ENCODE peak calls at places on chromosomes 2 and 18, in four cellular contexts. T, C, Q and K are unnamed samples.

GRCh38 chr2:102615620-102616436 is 3.5 kb upstream of the SLC9A2 start:
- DNase-seq in Q (peak), T (peak), C (peak), K (peak)

GRCh38 chr2:219552382-219553167 is 8.7 kb downstream of the TMEM198 start:
- DNase-seq in Q (peak), T (peak), C (peak), K (no peak)

GRCh38 chr2:239206851-239207250 is 194.0 kb downstream of the HDAC4 start:
- DNase-seq in Q (no peak), C (no peak), T (no peak), K (no peak)

GRCh38 chr2:176140520-176141317 is 10.6 kb upstream of the HOXD4 start:
- DNase-seq in Q (peak), T (peak), C (peak), K (no peak)

GRCh38 chr2:238081150-238081549 is 19.0 kb upstream of the ESPNL start:
- DNase-seq in T (no peak), Q (no peak), C (peak), K (no peak)

GRCh38 chr2:233029321-233029720 is 3.2 kb upstream of the NEU2 start:
- DNase-seq in C (no peak), T (no peak), Q (peak), K (no peak)

GRCh38 chr2:116517936-116518335 is 1296.6 kb upstream of the DDX18 start:
- DNase-seq in Q (no peak), C (no peak), T (no peak), K (no peak)

GRCh38 chr2:105239924-105240323 is 1.6 kb upstream of the GPR45 start:
- DNase-seq in T (no peak), C (no peak), Q (peak), K (peak)

GRCh38 chr2:157260403-157261198 is 3.1 kb downstream of the GALNT5 start:
- DNase-seq in C (no peak), T (no peak), Q (peak), K (no peak)

GRCh38 chr2:158056875-158057274 is 44.8 kb upstream of the UPP2 start:
- DNase-seq in T (no peak), Q (no peak), C (no peak), K (no peak)

GRCh38 chr2:132581917-132582316 is 88.1 kb downstream of the LYPD1 start:
- DNase-seq in T (peak), C (no peak), Q (no peak), K (no peak)

GRCh38 chr2:10765914-10766313 is 44.5 kb downstream of the ATP6V1C2 start:
- DNase-seq in Q (no peak), C (no peak), T (no peak), K (no peak)

GRCh38 chr18:23321996-23322395 is 131.1 kb upstream of the RIOK3 start:
- DNase-seq in C (no peak), T (no peak), Q (peak), K (no peak)

GRCh38 chr2:159101755-159102489 is 133.5 kb downstream of the TANC1 start:
- DNase-seq in Q (no peak), C (peak), T (no peak), K (no peak)

GRCh38 chr2:159103411-159103810 is 135.0 kb downstream of the TANC1 start:
- DNase-seq in T (no peak), C (no peak), Q (no peak), K (no peak)

GRCh38 chr2:159108178-159108893 is 139.9 kb downstream of the TANC1 start:
- DNase-seq in Q (no peak), T (no peak), C (no peak), K (no peak)

GRCh38 chr2:159109552-159109951 is 141.1 kb downstream of the TANC1 start:
- DNase-seq in C (no peak), Q (no peak), T (no peak), K (no peak)

DNA sequence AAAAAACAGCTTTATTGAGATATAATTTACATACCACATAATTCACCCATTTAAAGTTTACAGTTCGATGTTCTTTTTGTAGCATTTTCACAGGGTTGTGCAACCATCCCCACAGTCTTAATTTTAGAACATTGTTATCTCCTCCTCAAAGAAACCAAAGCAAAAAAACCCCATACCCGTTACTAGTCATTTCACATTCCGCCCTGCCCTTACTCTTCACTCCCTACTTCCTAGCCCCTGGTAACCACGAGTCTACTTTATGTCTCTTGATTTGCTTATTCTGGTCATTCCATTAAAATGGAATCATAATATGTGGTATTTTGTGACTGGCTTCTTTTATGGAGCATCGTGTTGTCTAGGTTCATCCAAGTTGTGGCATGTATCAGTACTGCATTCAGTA is 137.7 kb downstream of the TANC1 start:
- DNase-seq in C (no peak), T (no peak), Q (peak), K (no peak)
- TF ChIP-seq CTCF in C (no peak), T (no peak), Q (no peak), K (no peak)

GRCh38 chr18:5890606-5891360 is 4.5 kb downstream of the TMEM200C start:
- DNase-seq in C (no peak), T (no peak), Q (peak), K (no peak)
- H3K4me3 ChIP-seq in C (peak), T (no peak), Q (no peak), K (peak)

GRCh38 chr2:196592912-196593881 is 46.3 kb upstream of the CCDC150 start:
- DNase-seq in T (no peak), Q (peak), C (peak), K (no peak)
- TF ChIP-seq CTCF in T (no peak), Q (no peak), C (peak), K (no peak)

GRCh38 chr2:113197347-113198047 is 23.7 kb downstream of the PSD4 start:
- DNase-seq in Q (no peak), C (no peak), T (no peak), K (no peak)

GRCh38 chr2:113198048-113198789 is 24.4 kb downstream of the PSD4 start:
- DNase-seq in T (no peak), C (no peak), Q (no peak), K (no peak)

GRCh38 chr2:113200736-113201490 is 27.1 kb downstream of the PSD4 start:
- DNase-seq in C (no peak), T (no peak), Q (no peak), K (no peak)

GRCh38 chr2:113200236-113200635 is 26.5 kb downstream of the PSD4 start:
- DNase-seq in C (no peak), Q (no peak), T (no peak), K (no peak)

DNA sequence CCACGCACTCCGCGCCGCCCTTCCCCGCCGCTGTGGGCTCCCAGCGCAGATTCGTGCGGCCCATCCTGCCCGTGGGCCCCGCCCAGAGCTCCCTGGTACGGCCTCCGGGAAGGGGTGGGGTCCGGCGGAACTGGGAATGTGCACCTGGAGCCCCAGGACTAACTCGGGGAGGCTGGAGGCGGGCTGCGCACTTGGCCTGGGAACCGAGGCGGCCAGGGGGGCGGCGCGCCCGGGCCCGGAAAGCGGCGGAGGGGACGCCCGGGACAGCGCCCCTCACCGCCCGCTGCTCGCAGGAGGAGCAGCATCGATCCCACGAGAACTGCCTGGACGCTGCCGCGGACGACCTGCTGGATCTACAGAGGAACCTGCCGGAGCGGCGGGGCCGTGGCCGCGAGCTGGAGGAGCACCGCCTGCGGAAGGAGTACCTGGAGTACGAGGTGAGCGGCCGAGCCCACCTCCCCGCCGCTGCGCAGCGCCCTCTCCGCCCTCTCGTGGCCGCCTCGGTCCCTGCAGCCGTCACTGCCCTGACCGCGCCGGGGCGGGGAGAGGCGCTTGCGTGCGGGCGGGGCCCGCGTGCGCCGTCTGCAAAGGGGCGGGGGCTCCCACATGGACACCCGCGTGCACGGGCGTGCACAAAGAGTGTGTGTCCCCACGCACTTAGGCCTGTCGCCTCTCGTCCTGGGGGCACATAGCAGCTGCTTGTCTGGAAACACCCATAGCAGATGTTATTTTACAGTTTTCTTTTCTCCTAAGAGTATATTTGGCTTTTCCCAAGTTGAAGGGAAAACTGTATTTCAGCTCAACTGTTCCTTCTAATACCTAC is 25.2 kb downstream of the PSD4 start:
- DNase-seq in Q (peak), T (peak), C (peak), K (no peak)
- H3K4me3 ChIP-seq in Q (peak), T (no peak), C (peak), K (peak)

GRCh38 chr2:120949957-120950590 is 214.4 kb downstream of the GLI2 start:
- DNase-seq in C (no peak), T (peak), Q (peak), K (no peak)

GRCh38 chr2:120953843-120954584 is 218.3 kb downstream of the GLI2 start:
- DNase-seq in T (no peak), C (no peak), Q (no peak), K (no peak)

GRCh38 chr2:120951701-120952100 is 216.0 kb downstream of the GLI2 start:
- DNase-seq in C (no peak), T (no peak), Q (no peak), K (no peak)

GRCh38 chr2:120953066-120953760 is 217.5 kb downstream of the GLI2 start:
- DNase-seq in Q (no peak), C (no peak), T (no peak), K (no peak)

GRCh38 chr2:120952318-120952717 is 216.7 kb downstream of the GLI2 start:
- DNase-seq in C (no peak), Q (peak), T (no peak), K (no peak)
- TF ChIP-seq CTCF in C (no peak), Q (no peak), T (no peak), K (no peak)

DNA sequence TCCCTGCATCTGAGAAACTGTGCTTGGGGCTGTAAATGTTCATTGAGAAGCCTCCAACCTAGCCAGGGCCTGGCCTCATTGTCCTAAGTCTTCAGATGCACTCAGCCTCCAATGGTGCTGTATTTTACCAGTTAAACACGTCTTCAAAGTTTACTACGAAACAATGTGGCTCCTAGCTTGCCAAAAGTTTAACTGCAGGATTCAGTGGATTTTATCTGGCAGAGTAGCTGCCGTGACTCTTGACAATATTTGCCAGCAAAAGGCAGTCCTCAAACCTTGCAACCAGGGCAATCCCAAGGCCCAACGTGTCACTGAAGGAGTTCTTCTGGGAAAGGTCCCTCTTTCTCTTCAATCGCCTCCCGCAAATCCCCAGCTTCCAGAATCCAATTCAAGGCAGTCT is 1.1 kb downstream of the PID1 start:
- DNase-seq in Q (no peak), T (no peak), C (no peak), K (no peak)
- H3K4me3 ChIP-seq in Q (peak), T (no peak), C (peak), K (no peak)

GRCh38 chr2:63023444-63023843 is 27.2 kb upstream of the OTX1 start:
- DNase-seq in C (no peak), T (peak), Q (peak), K (no peak)
- TF ChIP-seq CTCF in C (peak), T (peak), Q (peak), K (peak)

GRCh38 chr18:24989760-24990547 is 362.0 kb downstream of the ZNF521 start:
- DNase-seq in T (no peak), C (no peak), Q (no peak), K (no peak)
- H3K4me3 ChIP-seq in T (no peak), C (no peak), Q (no peak), K (no peak)

GRCh38 chr2:3282056-3282998 is 95.3 kb downstream of the EIPR1 start:
- DNase-seq in Q (peak), C (peak), T (no peak), K (no peak)

GRCh38 chr2:3279236-3279960 is 98.2 kb downstream of the EIPR1 start:
- DNase-seq in T (no peak), C (no peak), Q (no peak), K (no peak)

GRCh38 chr2:3280683-3281520 is 96.7 kb downstream of the EIPR1 start:
- DNase-seq in Q (no peak), T (no peak), C (no peak), K (no peak)

GRCh38 chr2:3278521-3279218 is 98.9 kb downstream of the EIPR1 start:
- DNase-seq in T (no peak), Q (no peak), C (no peak), K (no peak)

GRCh38 chr2:3280197-3280596 is 97.4 kb downstream of the EIPR1 start:
- DNase-seq in C (no peak), Q (no peak), T (no peak), K (no peak)
- TF ChIP-seq CTCF in C (no peak), Q (no peak), T (no peak), K (no peak)

GRCh38 chr2:217650229-217650628 is 352.6 kb downstream of the TNS1 start:
- DNase-seq in T (no peak), Q (no peak), C (no peak), K (no peak)
- H3K4me3 ChIP-seq in T (no peak), Q (no peak), C (no peak), K (no peak)